ENCODE peak calls at places on chromosomes 11 and 22, in five cellular contexts. E is Calu3, T is LHCN-M2, B is hippocampal formation, U is HuH-7.5. R is an unnamed sample.

GRCh38 chr11:35529971-35530495 is 4.6 kb upstream of the PAMR1 start:
- DNase-seq in E (no peak), T (peak; percentile 88), B (no peak), U (no peak), R (no peak)

GRCh38 chr11:121393855-121394254 is 58.3 kb upstream of the SORL1 start:
- DNase-seq in E (no peak), T (no peak), B (no peak), U (no peak), R (no peak)

GRCh38 chr22:20966883-20967696 is at the start of gene AIFM3:
- DNase-seq in E (no peak), T (no peak), B (no peak), U (no peak), R (no peak)

GRCh38 chr22:30596886-30597285 is 5.2 kb upstream of the PES1 start:
- DNase-seq in E (no peak), T (no peak), B (no peak), U (no peak), R (no peak)

GRCh38 chr11:73236879-73237278 is 18.8 kb downstream of the P2RY2 start:
- DNase-seq in E (peak; percentile 56), T (no peak), B (no peak), U (peak; percentile 71), R (peak; percentile 69)

GRCh38 chr22:30023099-30023498 is 57.2 kb upstream of the HORMAD2 start:
- DNase-seq in E (no peak), T (no peak), B (no peak), U (no peak), R (no peak)

GRCh38 chr11:18632841-18633240 is 1.3 kb downstream of the SPTY2D1 start:
- DNase-seq in E (no peak), T (no peak), B (no peak), U (no peak), R (no peak)

GRCh38 chr11:120819003-120819402 is 204.9 kb upstream of the TBCEL start:
- DNase-seq in E (no peak), T (no peak), B (no peak), U (no peak), R (no peak)

GRCh38 chr11:76047231-76047630 is 159.1 kb downstream of the WNT11 start:
- DNase-seq in E (no peak), T (no peak), B (no peak), U (no peak), R (no peak)

GRCh38 chr11:1459219-1459575 is 27.4 kb downstream of the MOB2 start:
- DNase-seq in E (no peak), T (no peak), B (no peak), U (no peak), R (no peak)

GRCh38 chr11:83054904-83055380 is 16.8 kb downstream of the RAB30 start:
- DNase-seq in E (peak; percentile 30), T (no peak), B (no peak), U (no peak), R (no peak)

GRCh38 chr11:65223031-65223430 is 38.7 kb upstream of the POLA2 start:
- DNase-seq in E (no peak), T (no peak), B (no peak), U (no peak), R (no peak)

GRCh38 chr22:48701296-48702030 is 1126.2 kb downstream of the BRD1 start:
- DNase-seq in E (no peak), T (no peak), B (no peak), U (no peak), R (no peak)

GRCh38 chr22:49192857-49193250 is 634.8 kb downstream of the BRD1 start:
- DNase-seq in E (no peak), T (no peak), B (no peak), U (no peak), R (no peak)

GRCh38 chr11:15568440-15568839 is 453.7 kb downstream of the INSC start:
- DNase-seq in E (no peak), T (no peak), B (no peak), U (no peak), R (no peak)

GRCh38 chr22:46024136-46024840 is 47.3 kb upstream of the WNT7B start:
- DNase-seq in E (no peak), T (no peak), B (no peak), U (no peak), R (no peak)

GRCh38 chr11:75815345-75815983 is 454 bp downstream of the UVRAG start:
- DNase-seq in E (peak; percentile 24), T (peak; percentile 33), B (no peak), U (peak; percentile 30), R (peak; percentile 58)

GRCh38 chr22:47367107-47367690 is 604.7 kb downstream of the TBC1D22A start:
- DNase-seq in E (no peak), T (no peak), B (no peak), U (no peak), R (no peak)

GRCh38 chr22:19213496-19214473 is 35.2 kb upstream of the SLC25A1 start:
- DNase-seq in E (no peak), T (no peak), B (peak; percentile 16), U (no peak), R (no peak)

GRCh38 chr11:61486004-61486615 is 22.4 kb upstream of the LRRC10B start:
- DNase-seq in E (no peak), T (no peak), B (no peak), U (no peak), R (no peak)

GRCh38 chr11:131839326-131839725 is 468.9 kb downstream of the NTM start:
- DNase-seq in E (no peak), T (no peak), B (no peak), U (no peak), R (no peak)

GRCh38 chr22:43128928-43129424 is 14.2 kb downstream of the MCAT start:
- DNase-seq in E (peak; percentile 75), T (no peak), B (no peak), U (no peak), R (no peak)

GRCh38 chr22:43826142-43827093 is 14.3 kb upstream of the EFCAB6 start:
- DNase-seq in E (no peak), T (peak; percentile 81), B (peak; percentile 37), U (no peak), R (peak; percentile 33)

GRCh38 chr22:50528682-50529415 is 963 bp downstream of the TYMP start:
- DNase-seq in E (no peak), T (no peak), B (no peak), U (no peak), R (no peak)

GRCh38 chr11:79170289-79170688 is 270.5 kb downstream of the TENM4 start:
- DNase-seq in E (no peak), T (no peak), B (no peak), U (no peak), R (no peak)

GRCh38 chr22:22918297-22918965 is 30.8 kb downstream of the IGLL5 start:
- DNase-seq in E (no peak), T (no peak), B (no peak), U (no peak), R (no peak)

GRCh38 chr22:24133187-24133965 is 47.9 kb upstream of the SUSD2 start:
- DNase-seq in E (no peak), T (peak; percentile 3), B (no peak), U (no peak), R (peak; percentile 27)

GRCh38 chr22:16866167-16866566 is 41.0 kb upstream of the XKR3 start:
- DNase-seq in E (no peak), T (peak; percentile 18), B (no peak), U (no peak), R (no peak)

GRCh38 chr11:61023086-61024035 is 51.9 kb downstream of the CD6 start:
- DNase-seq in E (no peak), T (no peak), B (no peak), U (no peak), R (no peak)

GRCh38 chr11:46388619-46389449 is 2.7 kb downstream of the CHRM4 start:
- DNase-seq in E (no peak), T (no peak), B (no peak), U (no peak), R (no peak)